ENCODE peak calls at places on chromosomes 4 and X, in five cellular contexts. A, C, R, T and W are unnamed samples.

GRCh38 chrX:9164535-9165425 is 130.9 kb upstream of the FAM9B start:
- DNase-seq in A (no peak), C (no peak), R (no peak), T (no peak), W (no peak)

GRCh38 chr4:117874241-117874640 is 160.0 kb upstream of the NDST3 start:
- DNase-seq in A (no peak), C (no peak), R (no peak), T (no peak), W (no peak)

GRCh38 chr4:26525751-26526150 is 35.5 kb upstream of the CCKAR start:
- DNase-seq in A (peak; percentile 41), C (no peak), R (no peak), T (no peak), W (no peak)

GRCh38 chr4:76498550-76498949 is 63.5 kb downstream of the SHROOM3 start:
- DNase-seq in A (no peak), C (no peak), R (no peak), T (no peak), W (no peak)

GRCh38 chr4:5821665-5822358 is 71.1 kb downstream of the CRMP1 start:
- DNase-seq in A (no peak), C (no peak), R (no peak), T (no peak), W (no peak)

GRCh38 chrX:17519349-17519748 is 144.3 kb downstream of the NHS start:
- DNase-seq in A (peak; percentile 7), C (peak; percentile 28), R (peak; percentile 67), T (no peak), W (no peak)

GRCh38 chrX:106726485-106727437 is at the start of gene RNF128:
- DNase-seq in A (peak; percentile 26), C (peak; percentile 77), R (peak; percentile 38), T (peak; percentile 51), W (no peak)

GRCh38 chrX:119516157-119516702 is 48.0 kb downstream of the SLC25A5 start:
- DNase-seq in A (peak; percentile 69), C (peak; percentile 40), R (no peak), T (no peak), W (no peak)

GRCh38 chr4:23333946-23334878 is 555.6 kb downstream of the PPARGC1A start:
- DNase-seq in A (peak; percentile 71), C (peak; percentile 21), R (no peak), T (no peak), W (peak; percentile 5)

GRCh38 chr4:174657472-174657871 is 135.2 kb upstream of the HPGD start:
- DNase-seq in A (no peak), C (no peak), R (no peak), T (no peak), W (no peak)

GRCh38 chrX:23662187-23662586 is 5.1 kb upstream of the PRDX4 start:
- DNase-seq in A (no peak), C (no peak), R (no peak), T (no peak), W (no peak)

GRCh38 chr4:8191136-8191747 is 7.8 kb upstream of the SH3TC1 start:
- DNase-seq in A (peak; percentile 44), C (no peak), R (peak; percentile 77), T (no peak), W (no peak)

GRCh38 chr4:39565925-39566630 is 38.8 kb upstream of the UGDH start:
- DNase-seq in A (peak; percentile 96), C (no peak), R (no peak), T (no peak), W (peak; percentile 49)

GRCh38 chr4:90234916-90235547 is 107.8 kb downstream of the CCSER1 start:
- DNase-seq in A (no peak), C (no peak), R (no peak), T (no peak), W (no peak)

GRCh38 chr4:4862665-4863482 is 3.4 kb downstream of the MSX1 start:
- DNase-seq in A (no peak), C (no peak), R (no peak), T (no peak), W (no peak)

GRCh38 chr4:180081072-180081471 is 2162.1 kb upstream of the TENM3 start:
- DNase-seq in A (no peak), C (no peak), R (no peak), T (no peak), W (no peak)

GRCh38 chr4:81040175-81040659 is 9.7 kb downstream of the BMP3 start:
- DNase-seq in A (peak; percentile 35), C (no peak), R (no peak), T (no peak), W (no peak)

GRCh38 chr4:2647403-2648158 is 108.6 kb downstream of the TNIP2 start:
- DNase-seq in A (no peak), C (no peak), R (no peak), T (no peak), W (no peak)

GRCh38 chr4:125244848-125245450 is 69.8 kb upstream of the FAT4 start:
- DNase-seq in A (peak; percentile 47), C (no peak), R (no peak), T (no peak), W (no peak)

GRCh38 chr4:138975225-138975624 is 40.4 kb upstream of the NOCT start:
- DNase-seq in A (no peak), C (no peak), R (no peak), T (no peak), W (no peak)
- TF ChIP-seq CTCF in A (no peak), C (no peak), R (no peak), T (no peak), W (no peak)

GRCh38 chr4:10090467-10091250 is 25.9 kb downstream of the WDR1 start:
- DNase-seq in A (no peak), C (no peak), R (peak; percentile 6), T (no peak), W (no peak)
- H3K36me3 ChIP-seq in A (peaks cover 94% of the 10 kb centered on the region), C (peaks cover 46% of the 10 kb centered on the region), R (peaks cover 25% of the 10 kb centered on the region), T (no peaks in the 10 kb centered on the region), W (peaks cover 72% of the 10 kb centered on the region)

GRCh38 chrX:139862208-139862607 is 70.6 kb downstream of the ATP11C start:
- DNase-seq in A (no peak), C (no peak), R (no peak), T (no peak), W (no peak)
- TF ChIP-seq CTCF in A (no peak), C (no peak), R (no peak), T (no peak), W (no peak)

DNA sequence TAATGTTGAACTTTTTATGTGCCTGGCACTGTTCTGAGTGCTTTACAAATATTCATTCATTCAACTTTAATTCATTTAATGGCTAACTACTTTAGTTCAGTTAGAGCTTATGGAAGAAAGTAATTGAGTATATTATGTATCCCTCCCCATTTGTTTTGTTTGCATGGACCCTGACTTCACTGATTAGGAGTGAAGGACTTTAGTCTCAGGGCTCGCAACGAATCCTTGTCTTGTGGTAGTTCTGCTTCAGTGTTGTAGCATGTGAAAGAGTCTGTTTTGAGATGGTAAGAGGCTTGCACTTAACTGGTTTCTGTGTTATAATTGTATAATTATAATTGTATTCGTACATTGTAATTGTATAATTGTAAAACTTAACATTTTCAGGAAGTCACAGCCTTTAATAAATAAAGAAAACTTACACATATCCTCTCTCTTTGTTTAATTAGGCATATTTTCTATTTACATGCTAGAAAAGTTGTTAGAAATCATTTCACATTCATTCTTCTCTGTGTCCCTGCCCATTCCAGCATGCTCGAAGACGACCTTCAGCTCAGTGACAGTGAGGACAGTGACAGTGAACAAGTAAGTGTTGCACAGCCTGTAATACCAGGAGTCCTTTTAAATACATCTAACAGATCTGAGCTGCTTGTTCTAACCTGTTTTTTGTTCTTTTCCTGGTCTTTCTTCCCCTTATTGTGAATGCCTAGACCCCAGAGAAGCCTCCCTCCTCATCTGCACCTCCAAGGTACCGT is 115.1 kb downstream of the KLHL8 start:
- DNase-seq in A (no peak), C (no peak), R (no peak), T (no peak), W (no peak)
- H3K36me3 ChIP-seq in A (peaks cover 3% of the 10 kb centered on the region), C (no peaks in the 10 kb centered on the region), R (no peaks in the 10 kb centered on the region), T (no peaks in the 10 kb centered on the region), W (no peaks in the 10 kb centered on the region)

DNA sequence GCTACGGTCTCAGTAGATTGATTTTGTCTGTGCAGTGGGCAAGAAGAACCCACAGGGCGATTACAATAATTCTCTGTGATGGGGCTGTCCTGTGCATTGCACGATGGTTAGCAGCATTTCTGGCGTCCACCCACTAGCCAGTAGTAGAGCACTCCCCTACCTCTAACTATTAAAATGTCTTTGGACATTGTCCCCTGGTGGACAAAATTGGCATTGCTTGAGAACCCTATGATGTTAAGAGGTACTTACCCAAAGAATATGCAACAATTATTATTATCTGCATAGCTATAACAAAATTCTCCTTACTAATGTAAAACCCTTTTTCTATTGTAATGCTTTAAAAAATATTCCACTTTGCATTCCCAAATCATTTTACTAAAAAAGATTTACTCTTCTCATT is 109.5 kb upstream of the VCX3A start:
- DNase-seq in A (no peak), C (peak; percentile 18), R (no peak), T (no peak), W (no peak)
- TF ChIP-seq CTCF in A (no peak), C (no peak), R (no peak), T (no peak), W (no peak)

GRCh38 chrX:966396-967070 is 245.9 kb downstream of the CRLF2 start:
- DNase-seq in A (no peak), C (no peak), R (no peak), T (no peak), W (no peak)
- H3K36me3 ChIP-seq in A (no peaks in the 10 kb centered on the region), C (no peaks in the 10 kb centered on the region), R (no peaks in the 10 kb centered on the region), T (no peaks in the 10 kb centered on the region), W (no peaks in the 10 kb centered on the region)